ENCODE peak calls at places on chromosome 5, in five cellular contexts. U is NCI-H2107; Z is stimulated activated CD8-positive, alpha-beta memory T cell treated with anti-CD3 and anti-CD28 coated beads, Interleukin-7, amount 100 ng/mL, for 48 hours; R is IMR-90; P is mammary epithelial cell. Q is an unnamed sample.

GRCh38 chr5:148091991-148092964 is 28.5 kb downstream of the SPINK5 start:
- DNase-seq in U (no peak), Z (no peak), R (no peak), P (no peak), Q (no peak)

GRCh38 chr5:115193295-115193694 is 23.6 kb upstream of the TRIM36 start:
- DNase-seq in U (no peak), Z (no peak), R (no peak), P (no peak), Q (no peak)

GRCh38 chr5:59666709-59667108 is 226.8 kb downstream of the PDE4D start:
- DNase-seq in U (no peak), Z (no peak), R (no peak), P (no peak), Q (no peak)

GRCh38 chr5:134465856-134466240 is 54.2 kb upstream of the CDKN2AIPNL start:
- DNase-seq in U (peak), Z (peak), R (peak), P (peak), Q (peak)

GRCh38 chr5:80266566-80266965 is 10.7 kb upstream of the SERINC5 start:
- DNase-seq in U (no peak), Z (no peak), R (no peak), P (no peak), Q (no peak)

GRCh38 chr5:73522989-73523388 is 24.7 kb downstream of the BTF3 start:
- DNase-seq in U (no peak), Z (no peak), R (no peak), P (peak), Q (no peak)

GRCh38 chr5:181100121-181101015 is 30.6 kb downstream of the OR2V1 start:
- DNase-seq in U (no peak), Z (no peak), R (no peak), P (no peak), Q (no peak)

GRCh38 chr5:153959134-153959957 is 79.4 kb downstream of the FAM114A2 start:
- DNase-seq in U (no peak), Z (no peak), R (peak), P (no peak), Q (no peak)

GRCh38 chr5:125928663-125929062 is 494.5 kb upstream of the GRAMD2B start:
- DNase-seq in U (no peak), Z (no peak), R (no peak), P (no peak), Q (no peak)

GRCh38 chr5:115859378-115859777 is 17.6 kb downstream of the AP3S1 start:
- DNase-seq in U (no peak), Z (no peak), R (no peak), P (no peak), Q (no peak)

GRCh38 chr5:181215997-181216982 is 6.8 kb upstream of the TRIM41 start:
- DNase-seq in U (no peak), Z (no peak), R (no peak), P (peak), Q (no peak)

GRCh38 chr5:151911011-151911410 is 13.6 kb downstream of the GLRA1 start:
- DNase-seq in U (no peak), Z (no peak), R (no peak), P (peak), Q (no peak)

GRCh38 chr5:178341091-178341960 is 108.7 kb upstream of the PHYKPL start:
- DNase-seq in U (no peak), Z (no peak), R (no peak), P (no peak), Q (no peak)

GRCh38 chr5:153147891-153148623 is 342.4 kb upstream of the GRIA1 start:
- DNase-seq in U (peak), Z (no peak), R (no peak), P (peak), Q (no peak)

GRCh38 chr5:100790170-100790665 is 112.9 kb downstream of the ST8SIA4 start:
- DNase-seq in U (no peak), Z (no peak), R (no peak), P (no peak), Q (no peak)

GRCh38 chr5:148565148-148565547 is 89.2 kb downstream of the HTR4 start:
- DNase-seq in U (no peak), Z (no peak), R (no peak), P (no peak), Q (no peak)

GRCh38 chr5:98349251-98349989 is 424.0 kb upstream of the RGMB start:
- DNase-seq in U (no peak), Z (no peak), R (peak), P (peak), Q (no peak)

GRCh38 chr5:179489015-179489414 is 61.3 kb upstream of the RUFY1 start:
- DNase-seq in U (no peak), Z (no peak), R (no peak), P (no peak), Q (no peak)

GRCh38 chr5:173984218-173984617 is 4.8 kb upstream of the C5orf47 start:
- DNase-seq in U (no peak), Z (no peak), R (peak), P (no peak), Q (no peak)

GRCh38 chr5:157215826-157216167 is 35.2 kb downstream of the ITK start:
- DNase-seq in U (no peak), Z (peak), R (no peak), P (no peak), Q (no peak)

GRCh38 chr5:104859437-104859836 is 1296.8 kb upstream of the NUDT12 start:
- DNase-seq in U (no peak), Z (no peak), R (no peak), P (no peak), Q (no peak)

GRCh38 chr5:155735388-155735787 is 591.6 kb upstream of the SGCD start:
- DNase-seq in U (no peak), Z (no peak), R (no peak), P (no peak), Q (no peak)

GRCh38 chr5:172144931-172145869 is 42.8 kb downstream of the STK10 start:
- DNase-seq in U (no peak), Z (no peak), R (no peak), P (no peak), Q (no peak)

GRCh38 chr5:154285661-154286408 is 95.3 kb downstream of the GALNT10 start:
- DNase-seq in U (no peak), Z (no peak), R (peak), P (no peak), Q (no peak)

GRCh38 chr5:127410906-127411780 is 106.3 kb upstream of the PRRC1 start:
- DNase-seq in U (no peak), Z (no peak), R (no peak), P (no peak), Q (no peak)

GRCh38 chr5:118468085-118468484 is 520.3 kb downstream of the DTWD2 start:
- DNase-seq in U (no peak), Z (no peak), R (no peak), P (no peak), Q (no peak)

GRCh38 chr5:57082441-57083067 is 91.3 kb upstream of the GPBP1 start:
- DNase-seq in U (no peak), Z (no peak), R (peak), P (peak), Q (no peak)

GRCh38 chr5:142405814-142406395 is 81.1 kb upstream of the SPRY4 start:
- DNase-seq in U (no peak), Z (no peak), R (no peak), P (peak), Q (no peak)

GRCh38 chr5:6255956-6256355 is 122.4 kb downstream of the MED10 start:
- DNase-seq in U (no peak), Z (no peak), R (no peak), P (no peak), Q (no peak)

GRCh38 chr5:172849636-172850453 is 15.8 kb downstream of the ERGIC1 start:
- DNase-seq in U (no peak), Z (no peak), R (no peak), P (peak), Q (no peak)

GRCh38 chr5:74641778-74642542 is 1.4 kb upstream of the ENC1 start:
- DNase-seq in U (no peak), Z (no peak), R (peak), P (peak), Q (no peak)

GRCh38 chr5:31479706-31480105 is 52.2 kb downstream of the DROSHA start:
- DNase-seq in U (no peak), Z (no peak), R (no peak), P (no peak), Q (no peak)

GRCh38 chr5:9054322-9054721 is 491.6 kb downstream of the SEMA5A start:
- DNase-seq in U (no peak), Z (no peak), R (no peak), P (no peak), Q (no peak)

GRCh38 chr5:103444333-103445038 is 118.1 kb downstream of the NUDT12 start:
- DNase-seq in U (no peak), Z (no peak), R (no peak), P (peak), Q (no peak)